ENCODE peak calls at places on chromosomes 1 and 21, in eight cellular contexts. J is H9, N is GM13976, C is heart left ventricle, U is DMS153, I is tibial artery, G is body of pancreas, Z is hepatic stellate cell. T is an unnamed sample.
A peak's percentile ranks its signal among the peaks of the same experiment; 100 is the strongest.

GRCh38 chr1:77438239-77438913 is 156.6 kb downstream of the AK5 start:
- DNase-seq in J (no peak), N (no peak), C (no peak), U (no peak), I (no peak), G (no peak), Z (peak; percentile 17), T (no peak)

GRCh38 chr1:155064813-155065436 is 1.4 kb downstream of the EFNA4 start:
- DNase-seq in J (no peak), N (no peak), C (no peak), U (no peak), I (no peak), G (no peak), Z (no peak), T (no peak)

GRCh38 chr21:31107151-31107785 is 69.0 kb upstream of the KRTAP19-8 start:
- DNase-seq in J (no peak), N (no peak), C (no peak), U (no peak), I (no peak), G (no peak), Z (no peak), T (no peak)

GRCh38 chr1:98429851-98430496 is 231.5 kb upstream of the SNX7 start:
- DNase-seq in J (no peak), N (no peak), C (no peak), U (peak; percentile 97), I (no peak), G (peak; percentile 57), Z (no peak), T (no peak)

GRCh38 chr1:26677306-26678115 is 18.3 kb upstream of the ARID1A start:
- DNase-seq in J (peak; percentile 86), N (peak; percentile 71), C (peak; percentile 73), U (peak; percentile 88), I (peak; percentile 86), G (peak; percentile 91), Z (peak; percentile 55), T (peak; percentile 76)

GRCh38 chr1:187383366-187383765 is 554.6 kb downstream of the PLA2G4A start:
- DNase-seq in J (peak; percentile 36), N (no peak), C (no peak), U (no peak), I (no peak), G (no peak), Z (no peak), T (no peak)

GRCh38 chr1:153629971-153630370 is 1.7 kb downstream of the S100A1 start:
- DNase-seq in J (no peak), N (no peak), C (peak; percentile 80), U (no peak), I (peak; percentile 79), G (no peak), Z (no peak), T (peak; percentile 65)

GRCh38 chr1:15348648-15349047 is 61.0 kb upstream of the EFHD2 start:
- DNase-seq in J (no peak), N (no peak), C (no peak), U (no peak), I (no peak), G (no peak), Z (no peak), T (no peak)

GRCh38 chr21:42545317-42545716 is 31.7 kb downstream of the SLC37A1 start:
- DNase-seq in J (no peak), N (no peak), C (no peak), U (no peak), I (no peak), G (no peak), Z (no peak), T (no peak)

GRCh38 chr1:187092104-187092503 is 263.4 kb downstream of the PLA2G4A start:
- DNase-seq in J (no peak), N (no peak), C (no peak), U (no peak), I (no peak), G (no peak), Z (no peak), T (no peak)

GRCh38 chr1:2512862-2513421 is 13.5 kb downstream of the PANK4 start:
- DNase-seq in J (no peak), N (no peak), C (no peak), U (no peak), I (no peak), G (no peak), Z (no peak), T (no peak)

GRCh38 chr1:219161371-219161975 is 12.2 kb upstream of the LYPLAL1 start:
- DNase-seq in J (no peak), N (no peak), C (no peak), U (no peak), I (no peak), G (no peak), Z (no peak), T (no peak)

GRCh38 chr1:115666702-115667101 is 24.9 kb downstream of the VANGL1 start:
- DNase-seq in J (no peak), N (no peak), C (peak; percentile 73), U (no peak), I (peak; percentile 71), G (peak; percentile 69), Z (no peak), T (no peak)

GRCh38 chr1:230536641-230537155 is 105.6 kb upstream of the COG2 start:
- DNase-seq in J (no peak), N (no peak), C (no peak), U (no peak), I (no peak), G (no peak), Z (no peak), T (no peak)

GRCh38 chr1:182283746-182284544 is 107.6 kb downstream of the GLUL start:
- DNase-seq in J (no peak), N (no peak), C (no peak), U (peak; percentile 12), I (no peak), G (no peak), Z (no peak), T (no peak)

GRCh38 chr1:177355575-177355974 is 184.8 kb downstream of the BRINP2 start:
- DNase-seq in J (peak; percentile 38), N (no peak), C (no peak), U (no peak), I (no peak), G (peak; percentile 13), Z (no peak), T (no peak)

GRCh38 chr1:172089768-172090510 is 248.6 kb downstream of the DNM3 start:
- DNase-seq in J (peak; percentile 69), N (peak; percentile 30), C (peak; percentile 43), U (no peak), I (peak; percentile 66), G (peak; percentile 69), Z (no peak), T (peak; percentile 58)

GRCh38 chr1:36133484-36133883 is 8.5 kb upstream of the COL8A2 start:
- DNase-seq in J (no peak), N (no peak), C (no peak), U (peak; percentile 59), I (peak; percentile 89), G (peak; percentile 83), Z (peak; percentile 69), T (peak; percentile 86)

GRCh38 chr1:232995189-232995588 is 44.8 kb downstream of the NTPCR start:
- DNase-seq in J (no peak), N (no peak), C (no peak), U (no peak), I (no peak), G (no peak), Z (no peak), T (no peak)

GRCh38 chr1:33088119-33088906 is 7.4 kb downstream of the AZIN2 start:
- DNase-seq in J (no peak), N (peak; percentile 4), C (no peak), U (no peak), I (no peak), G (no peak), Z (no peak), T (no peak)

GRCh38 chr1:19068639-19069276 is 112.3 kb upstream of the IFFO2 start:
- DNase-seq in J (no peak), N (peak; percentile 26), C (no peak), U (no peak), I (no peak), G (no peak), Z (no peak), T (no peak)

GRCh38 chr1:180117764-180118116 is 36.9 kb upstream of the QSOX1 start:
- DNase-seq in J (no peak), N (no peak), C (no peak), U (no peak), I (no peak), G (no peak), Z (peak; percentile 76), T (no peak)

GRCh38 chr1:86616871-86617270 is 70.0 kb downstream of the CLCA4 start:
- DNase-seq in J (no peak), N (peak; percentile 14), C (no peak), U (no peak), I (no peak), G (no peak), Z (no peak), T (no peak)

GRCh38 chr1:38508272-38508671 is 351.3 kb downstream of the RRAGC start:
- DNase-seq in J (no peak), N (no peak), C (no peak), U (no peak), I (no peak), G (no peak), Z (no peak), T (no peak)

GRCh38 chr21:25722631-25723030 is 12.1 kb downstream of the ATP5PF start:
- DNase-seq in J (no peak), N (no peak), C (no peak), U (no peak), I (no peak), G (no peak), Z (no peak), T (no peak)

GRCh38 chr1:154807048-154807591 is 63.0 kb downstream of the KCNN3 start:
- DNase-seq in J (no peak), N (peak; percentile 81), C (no peak), U (no peak), I (no peak), G (no peak), Z (no peak), T (no peak)

GRCh38 chr1:85128296-85128695 is 72.5 kb downstream of the SYDE2 start:
- DNase-seq in J (no peak), N (no peak), C (no peak), U (no peak), I (no peak), G (no peak), Z (peak; percentile 19), T (no peak)

GRCh38 chr21:30072496-30072895 is 94.1 kb downstream of the CLDN17 start:
- DNase-seq in J (peak; percentile 78), N (no peak), C (no peak), U (no peak), I (no peak), G (peak; percentile 19), Z (peak; percentile 12), T (no peak)

GRCh38 chr1:245520611-245521010 is 365.8 kb downstream of the KIF26B start:
- DNase-seq in J (no peak), N (no peak), C (no peak), U (no peak), I (no peak), G (no peak), Z (no peak), T (no peak)

GRCh38 chr1:19395678-19396192 is 83.6 kb downstream of the SLC66A1 start:
- DNase-seq in J (peak; percentile 41), N (no peak), C (no peak), U (no peak), I (no peak), G (no peak), Z (peak; percentile 50), T (no peak)

T was measured in aorta.